ENCODE peak calls at places on chromosomes 2 and 18, in six cellular contexts. One of them, this sample, is unnamed.

GRCh38 chr2:8849322-8849721 is 11.9 kb upstream of the KIDINS220 start:
- DNase-seq in BJ: no peak
- DNase-seq in right cardiac atrium: no peak
- DNase-seq in AG09309: peak
- DNase-seq in tibial artery: no peak
- DNase-seq in endodermal cell: no peak
- DNase-seq in this sample: no peak

GRCh38 chr18:64886995-64887394 is 738.1 kb upstream of the LINC00305 start:
- DNase-seq in BJ: no peak
- DNase-seq in right cardiac atrium: no peak
- DNase-seq in AG09309: no peak
- DNase-seq in tibial artery: no peak
- DNase-seq in endodermal cell: no peak
- DNase-seq in this sample: no peak

GRCh38 chr2:17590342-17590911 is 49.9 kb downstream of the VSNL1 start:
- DNase-seq in BJ: no peak
- DNase-seq in right cardiac atrium: no peak
- DNase-seq in AG09309: no peak
- DNase-seq in tibial artery: no peak
- DNase-seq in endodermal cell: no peak
- DNase-seq in this sample: no peak

GRCh38 chr2:109079590-109079989 is 49.4 kb upstream of the SH3RF3 start:
- DNase-seq in BJ: no peak
- DNase-seq in right cardiac atrium: no peak
- DNase-seq in AG09309: no peak
- DNase-seq in tibial artery: no peak
- DNase-seq in endodermal cell: no peak
- DNase-seq in this sample: no peak

GRCh38 chr2:112985090-112985489 is 7.3 kb downstream of the IL36G start:
- DNase-seq in BJ: no peak
- DNase-seq in right cardiac atrium: no peak
- DNase-seq in AG09309: no peak
- DNase-seq in tibial artery: no peak
- DNase-seq in endodermal cell: no peak
- DNase-seq in this sample: no peak

GRCh38 chr2:3986063-3986462 is 282.7 kb downstream of the DCDC2C start:
- DNase-seq in BJ: no peak
- DNase-seq in right cardiac atrium: no peak
- DNase-seq in AG09309: no peak
- DNase-seq in tibial artery: no peak
- DNase-seq in endodermal cell: no peak
- DNase-seq in this sample: no peak

GRCh38 chr18:23574611-23575308 is 11.5 kb downstream of the NPC1 start:
- DNase-seq in BJ: no peak
- DNase-seq in right cardiac atrium: no peak
- DNase-seq in AG09309: no peak
- DNase-seq in tibial artery: no peak
- DNase-seq in endodermal cell: no peak
- DNase-seq in this sample: no peak

GRCh38 chr18:10421859-10422258 is 32.6 kb upstream of the APCDD1 start:
- DNase-seq in BJ: no peak
- DNase-seq in right cardiac atrium: no peak
- DNase-seq in AG09309: no peak
- DNase-seq in tibial artery: no peak
- DNase-seq in endodermal cell: no peak
- DNase-seq in this sample: no peak

GRCh38 chr2:144376926-144377325 is 143.0 kb downstream of the ZEB2 start:
- DNase-seq in BJ: no peak
- DNase-seq in right cardiac atrium: no peak
- DNase-seq in AG09309: no peak
- DNase-seq in tibial artery: no peak
- DNase-seq in endodermal cell: no peak
- DNase-seq in this sample: no peak

GRCh38 chr2:65030481-65030880 is 25.7 kb upstream of the CEP68 start:
- DNase-seq in BJ: no peak
- DNase-seq in right cardiac atrium: no peak
- DNase-seq in AG09309: no peak
- DNase-seq in tibial artery: no peak
- DNase-seq in endodermal cell: no peak
- DNase-seq in this sample: no peak

GRCh38 chr2:133504566-133505505 is 63.4 kb downstream of the NCKAP5 start:
- DNase-seq in BJ: no peak
- DNase-seq in right cardiac atrium: peak
- DNase-seq in AG09309: no peak
- DNase-seq in tibial artery: peak
- DNase-seq in endodermal cell: no peak
- DNase-seq in this sample: no peak

GRCh38 chr2:130313812-130314334 is 28.8 kb upstream of the IMP4 start:
- DNase-seq in BJ: no peak
- DNase-seq in right cardiac atrium: no peak
- DNase-seq in AG09309: no peak
- DNase-seq in tibial artery: no peak
- DNase-seq in endodermal cell: no peak
- DNase-seq in this sample: no peak

GRCh38 chr2:231922945-231923344 is 3.3 kb downstream of the NPPC start:
- DNase-seq in BJ: no peak
- DNase-seq in right cardiac atrium: peak
- DNase-seq in AG09309: no peak
- DNase-seq in tibial artery: peak
- DNase-seq in endodermal cell: no peak
- DNase-seq in this sample: no peak

GRCh38 chr2:234483568-234484251 is 13.2 kb downstream of the ARL4C start:
- DNase-seq in BJ: no peak
- DNase-seq in right cardiac atrium: peak
- DNase-seq in AG09309: no peak
- DNase-seq in tibial artery: no peak
- DNase-seq in endodermal cell: peak
- DNase-seq in this sample: no peak

GRCh38 chr2:175807031-175807873 is 194.8 kb downstream of the LNPK start:
- DNase-seq in BJ: peak
- DNase-seq in right cardiac atrium: no peak
- DNase-seq in AG09309: peak
- DNase-seq in tibial artery: no peak
- DNase-seq in endodermal cell: no peak
- DNase-seq in this sample: peak

GRCh38 chr2:10507106-10507505 is 59.0 kb upstream of the ODC1 start:
- DNase-seq in BJ: no peak
- DNase-seq in right cardiac atrium: no peak
- DNase-seq in AG09309: no peak
- DNase-seq in tibial artery: no peak
- DNase-seq in endodermal cell: no peak
- DNase-seq in this sample: no peak

GRCh38 chr2:7744827-7745226 is 827.6 kb downstream of the RNF144A start:
- DNase-seq in BJ: no peak
- DNase-seq in right cardiac atrium: no peak
- DNase-seq in AG09309: no peak
- DNase-seq in tibial artery: no peak
- DNase-seq in endodermal cell: no peak
- DNase-seq in this sample: no peak

GRCh38 chr2:105769504-105769903 is 24.8 kb downstream of the NCK2 start:
- DNase-seq in BJ: no peak
- DNase-seq in right cardiac atrium: no peak
- DNase-seq in AG09309: no peak
- DNase-seq in tibial artery: no peak
- DNase-seq in endodermal cell: peak
- DNase-seq in this sample: no peak

GRCh38 chr2:168884990-168885389 is 5.2 kb downstream of the SPC25 start:
- DNase-seq in BJ: no peak
- DNase-seq in right cardiac atrium: no peak
- DNase-seq in AG09309: no peak
- DNase-seq in tibial artery: no peak
- DNase-seq in endodermal cell: no peak
- DNase-seq in this sample: peak

GRCh38 chr2:223027442-223027841 is 24.5 kb upstream of the KCNE4 start:
- DNase-seq in BJ: no peak
- DNase-seq in right cardiac atrium: no peak
- DNase-seq in AG09309: peak
- DNase-seq in tibial artery: no peak
- DNase-seq in endodermal cell: no peak
- DNase-seq in this sample: peak

GRCh38 chr2:77666251-77666980 is 144.2 kb upstream of the LRRTM4 start:
- DNase-seq in BJ: no peak
- DNase-seq in right cardiac atrium: no peak
- DNase-seq in AG09309: no peak
- DNase-seq in tibial artery: no peak
- DNase-seq in endodermal cell: no peak
- DNase-seq in this sample: no peak

GRCh38 chr18:42306208-42306980 is 351.4 kb downstream of the PIK3C3 start:
- DNase-seq in BJ: no peak
- DNase-seq in right cardiac atrium: no peak
- DNase-seq in AG09309: no peak
- DNase-seq in tibial artery: no peak
- DNase-seq in endodermal cell: no peak
- DNase-seq in this sample: no peak

GRCh38 chr2:66445076-66445724 is 10.3 kb downstream of the MEIS1 start:
- DNase-seq in BJ: no peak
- DNase-seq in right cardiac atrium: peak
- DNase-seq in AG09309: no peak
- DNase-seq in tibial artery: no peak
- DNase-seq in endodermal cell: peak
- DNase-seq in this sample: no peak
- H3K4me3 ChIP-seq in BJ: peak
- H3K4me3 ChIP-seq in right cardiac atrium: peak
- H3K4me3 ChIP-seq in AG09309: no peak
- H3K4me3 ChIP-seq in tibial artery: peak
- H3K4me3 ChIP-seq in endodermal cell: peak
- H3K4me3 ChIP-seq in this sample: peak

DNA sequence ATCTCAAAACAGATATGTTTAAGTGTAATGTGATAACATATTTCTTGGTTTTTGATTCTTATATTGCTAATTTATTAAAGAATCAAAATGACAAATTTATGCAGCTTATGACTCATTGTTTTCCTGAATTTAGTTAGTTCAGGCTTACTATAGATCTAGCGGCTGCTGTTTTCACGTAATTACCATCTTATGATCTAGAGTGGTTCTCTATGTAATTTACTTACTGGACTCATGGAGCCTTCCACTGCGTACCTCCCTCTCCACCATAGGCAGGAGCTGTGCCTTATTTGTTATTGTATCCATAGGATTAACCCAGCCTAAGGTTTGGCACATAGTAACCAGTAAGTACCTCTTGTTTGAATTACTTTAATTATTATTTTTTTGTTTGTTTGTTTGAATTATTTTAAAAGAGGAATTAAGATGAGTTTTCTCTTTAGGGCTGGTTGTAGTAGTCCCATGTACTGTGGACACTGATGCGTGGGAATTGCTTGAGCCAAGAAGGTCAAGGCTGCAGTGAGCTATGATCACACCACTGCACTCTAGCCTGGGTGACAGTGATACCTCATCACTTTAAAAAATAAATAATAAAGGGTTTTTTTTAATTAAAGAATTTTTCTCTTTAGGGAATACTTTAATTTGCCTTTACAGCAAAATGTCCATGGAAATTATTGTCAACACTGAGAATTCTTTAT is 165.5 kb downstream of the PHLPP1 start:
- DNase-seq in BJ: no peak
- DNase-seq in right cardiac atrium: no peak
- DNase-seq in AG09309: no peak
- DNase-seq in tibial artery: no peak
- DNase-seq in endodermal cell: no peak
- DNase-seq in this sample: no peak
- H3K4me3 ChIP-seq in BJ: no peak
- H3K4me3 ChIP-seq in right cardiac atrium: no peak
- H3K4me3 ChIP-seq in AG09309: no peak
- H3K4me3 ChIP-seq in tibial artery: no peak
- H3K4me3 ChIP-seq in endodermal cell: no peak
- H3K4me3 ChIP-seq in this sample: no peak

DNA sequence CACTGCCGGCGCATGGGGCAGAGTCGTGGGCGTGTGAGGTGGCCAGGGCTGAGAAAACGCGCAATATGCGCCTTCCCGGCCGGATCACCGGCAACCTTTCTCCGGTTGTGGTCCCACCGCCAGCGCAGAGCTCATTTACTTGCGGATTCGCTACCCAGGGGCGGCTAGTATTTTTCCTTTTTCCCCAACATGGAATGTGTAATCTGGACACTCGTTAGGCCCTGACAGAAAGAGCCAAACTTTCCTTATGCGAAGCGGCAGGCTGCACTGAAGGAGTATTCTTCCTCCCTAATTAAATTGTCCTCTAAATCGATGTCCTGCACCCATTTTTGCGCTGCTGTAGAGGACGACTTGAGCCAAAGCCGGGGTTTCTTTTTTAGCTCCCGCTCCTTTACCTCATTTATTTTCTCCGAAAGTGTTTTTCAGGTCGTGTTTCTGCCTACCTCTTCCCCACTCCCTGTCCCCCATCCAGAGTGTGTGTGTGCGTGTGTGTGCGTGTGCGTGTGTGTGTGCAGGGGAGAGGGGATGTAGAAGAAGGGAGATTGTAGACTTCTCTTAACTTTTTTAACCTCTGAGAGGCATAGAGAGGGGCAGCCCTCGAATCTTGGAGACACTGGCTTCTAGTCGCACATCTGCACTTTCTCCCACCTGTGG is 2.7 kb downstream of the OTX1 start:
- DNase-seq in BJ: no peak
- DNase-seq in right cardiac atrium: no peak
- DNase-seq in AG09309: no peak
- DNase-seq in tibial artery: no peak
- DNase-seq in endodermal cell: no peak
- DNase-seq in this sample: no peak
- H3K4me3 ChIP-seq in BJ: no peak
- H3K4me3 ChIP-seq in right cardiac atrium: peak
- H3K4me3 ChIP-seq in AG09309: no peak
- H3K4me3 ChIP-seq in tibial artery: no peak
- H3K4me3 ChIP-seq in endodermal cell: no peak
- H3K4me3 ChIP-seq in this sample: no peak

GRCh38 chr2:132274000-132274399 is 112.2 kb upstream of the ANKRD30BL start:
- DNase-seq in BJ: no peak
- DNase-seq in right cardiac atrium: no peak
- DNase-seq in AG09309: no peak
- DNase-seq in tibial artery: no peak
- DNase-seq in endodermal cell: peak
- DNase-seq in this sample: no peak
- H3K4me3 ChIP-seq in BJ: no peak
- H3K4me3 ChIP-seq in right cardiac atrium: no peak
- H3K4me3 ChIP-seq in AG09309: no peak
- H3K4me3 ChIP-seq in tibial artery: no peak
- H3K4me3 ChIP-seq in endodermal cell: no peak
- H3K4me3 ChIP-seq in this sample: no peak

GRCh38 chr2:28338754-28339325 is 53.8 kb upstream of the FOSL2 start:
- DNase-seq in BJ: no peak
- DNase-seq in right cardiac atrium: peak
- DNase-seq in AG09309: no peak
- DNase-seq in tibial artery: no peak
- DNase-seq in endodermal cell: no peak
- DNase-seq in this sample: no peak
- H3K4me3 ChIP-seq in BJ: no peak
- H3K4me3 ChIP-seq in right cardiac atrium: no peak
- H3K4me3 ChIP-seq in AG09309: no peak
- H3K4me3 ChIP-seq in tibial artery: no peak
- H3K4me3 ChIP-seq in endodermal cell: no peak
- H3K4me3 ChIP-seq in this sample: no peak